ENCODE peak calls at places on chromosomes 7 and 10, in eight cellular contexts. I is H9, M is neural progenitor cell, H is astrocyte, K is HepG2, A is keratinocyte, U is NT2/D1, G is kidney. W is an unnamed sample.

GRCh38 chr7:116258734-116259133 is 48.4 kb downstream of the TES start:
- DNase-seq in I (no peak), U (no peak), H (no peak), M (peak), K (peak), A (no peak), G (no peak), W (no peak)

GRCh38 chr7:47933229-47933628 is 15.0 kb downstream of the PKD1L1 start:
- DNase-seq in K (no peak), A (no peak), G (no peak), U (no peak), H (no peak), I (no peak), M (no peak), W (no peak)

GRCh38 chr10:44859546-44860285 is 51.4 kb upstream of the TMEM72 start:
- DNase-seq in M (no peak), A (no peak), U (no peak), I (no peak), K (no peak), G (no peak), H (no peak), W (peak)

GRCh38 chr10:83820033-83820432 is 319.3 kb upstream of the GHITM start:
- DNase-seq in A (no peak), H (no peak), M (no peak), U (no peak), K (no peak), G (no peak), I (no peak), W (no peak)

GRCh38 chr10:133050376-133050775 is 37.3 kb upstream of the ADGRA1 start:
- DNase-seq in I (no peak), U (no peak), A (no peak), H (no peak), G (no peak), M (no peak), K (no peak), W (no peak)

GRCh38 chr7:98215561-98216495 is 4.6 kb downstream of the BHLHA15 start:
- DNase-seq in I (no peak), K (no peak), H (no peak), A (no peak), G (peak), U (no peak), M (no peak), W (no peak)

GRCh38 chr10:79224263-79224949 is 122.9 kb upstream of the PPIF start:
- DNase-seq in M (no peak), K (no peak), H (no peak), I (no peak), A (no peak), U (no peak), G (peak), W (no peak)

GRCh38 chr10:132542086-132542775 is 4.6 kb downstream of the INPP5A start:
- DNase-seq in U (no peak), I (no peak), A (no peak), M (no peak), K (no peak), G (peak), H (no peak), W (peak)

GRCh38 chr7:147438216-147438615 is 1152.3 kb upstream of the C7orf33 start:
- DNase-seq in U (no peak), I (no peak), M (no peak), G (no peak), H (no peak), K (no peak), A (no peak), W (no peak)

GRCh38 chr7:138755831-138756590 is 41.8 kb upstream of the TMEM213 start:
- DNase-seq in K (no peak), A (no peak), M (no peak), U (no peak), H (no peak), G (no peak), I (no peak), W (no peak)

GRCh38 chr10:75014516-75015230 is 96.8 kb upstream of the SAMD8 start:
- DNase-seq in M (no peak), U (no peak), I (no peak), G (no peak), H (no peak), K (no peak), A (no peak), W (no peak)

GRCh38 chr10:73759512-73760115 is 15.4 kb downstream of the SEC24C start:
- DNase-seq in H (no peak), M (no peak), U (no peak), I (no peak), K (no peak), G (peak), A (no peak), W (no peak)

GRCh38 chr7:133742709-133743538 is 384.2 kb upstream of the LRGUK start:
- DNase-seq in K (no peak), M (peak), G (no peak), H (no peak), I (no peak), A (no peak), U (no peak), W (peak)

GRCh38 chr10:25808372-25808771 is 125.7 kb upstream of the MYO3A start:
- DNase-seq in A (no peak), I (no peak), H (no peak), U (no peak), G (no peak), K (no peak), M (no peak), W (no peak)

GRCh38 chr7:128791121-128791967 is 424 bp upstream of the CCDC136 start:
- DNase-seq in U (peak), G (peak), I (peak), A (no peak), H (no peak), M (peak), K (no peak), W (peak)

GRCh38 chr7:35508623-35509400 is 186.1 kb downstream of the HERPUD2 start:
- DNase-seq in H (no peak), U (no peak), G (no peak), K (no peak), I (no peak), M (no peak), A (no peak), W (no peak)

GRCh38 chr7:112021348-112022044 is 184.7 kb downstream of the DOCK4 start:
- DNase-seq in U (no peak), K (no peak), G (no peak), M (no peak), I (no peak), H (no peak), A (no peak), W (no peak)

GRCh38 chr10:5292196-5292735 is 72.5 kb upstream of the UCN3 start:
- DNase-seq in H (no peak), M (no peak), I (no peak), K (no peak), U (no peak), A (no peak), G (no peak), W (no peak)

GRCh38 chr10:76403876-76404275 is 972.5 kb downstream of the LRMDA start:
- DNase-seq in U (no peak), H (no peak), A (no peak), M (no peak), I (no peak), G (no peak), K (no peak), W (no peak)

GRCh38 chr7:77933394-77933793 is 134.8 kb downstream of the PHTF2 start:
- DNase-seq in A (peak), G (no peak), U (no peak), M (no peak), K (no peak), I (no peak), H (peak), W (no peak)

GRCh38 chr7:88095-88926 is 104.1 kb upstream of the FAM20C start:
- DNase-seq in K (no peak), A (no peak), G (no peak), U (no peak), I (no peak), H (no peak), M (peak), W (peak)

GRCh38 chr7:147586526-147586925 is 1004.0 kb upstream of the C7orf33 start:
- DNase-seq in H (peak), U (no peak), A (no peak), K (no peak), G (no peak), I (no peak), M (no peak), W (peak)

GRCh38 chr10:117543245-117543998 is 876 bp downstream of the EMX2 start:
- DNase-seq in G (peak), K (no peak), H (no peak), U (no peak), I (peak), M (peak), A (no peak), W (peak)
- H3K9ac ChIP-seq in G (peak), K (no peak), H (peak), U (peak), I (no peak), M (peak), A (peak), W (no peak)

GRCh38 chr10:95121904-95122303 is 52.6 kb upstream of the CYP2C8 start:
- DNase-seq in K (peak), I (no peak), G (no peak), A (no peak), U (no peak), H (no peak), M (no peak), W (no peak)

GRCh38 chr10:95116869-95117269 is 47.6 kb upstream of the CYP2C8 start:
- DNase-seq in M (no peak), G (no peak), H (no peak), U (no peak), I (no peak), K (peak), A (no peak), W (no peak)
- H3K9ac ChIP-seq in M (no peak), G (no peak), H (no peak), U (no peak), I (no peak), K (no peak), A (no peak), W (no peak)

DNA sequence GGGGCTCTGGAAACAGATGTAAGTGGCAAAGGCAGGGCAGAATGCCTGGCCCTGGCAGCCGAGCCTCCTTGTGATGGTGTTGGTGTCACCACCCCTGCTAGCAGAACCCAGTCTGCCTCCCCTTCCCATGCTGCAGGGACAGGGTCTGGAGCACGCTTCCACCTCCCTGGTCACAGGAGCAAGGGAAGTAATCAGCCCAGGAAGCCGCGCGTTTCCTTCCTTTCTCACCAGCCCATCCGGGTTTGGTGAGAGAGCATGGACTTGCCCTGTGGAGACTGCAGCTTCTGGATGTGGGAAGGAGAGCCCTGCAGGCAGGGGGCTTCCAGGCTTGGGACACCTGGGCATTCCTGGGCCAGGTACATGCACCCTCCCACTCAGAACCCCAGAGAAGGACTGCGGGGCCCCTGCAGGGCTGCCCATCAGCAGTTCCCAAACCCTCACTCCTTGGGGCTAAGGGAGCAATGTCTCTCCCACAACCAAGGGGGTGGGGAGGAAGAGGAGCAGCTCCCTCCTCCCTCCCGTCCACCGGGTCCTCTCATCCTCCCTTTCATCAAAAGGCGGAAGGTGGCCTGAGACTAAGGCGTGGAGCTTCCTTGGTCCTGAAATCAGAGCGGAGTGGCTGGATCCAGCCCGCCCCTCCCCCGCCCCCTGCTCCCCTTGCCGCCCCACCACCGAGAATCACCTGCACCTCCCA is 1.8 kb downstream of the MMRN2 start:
- DNase-seq in U (no peak), A (no peak), G (peak), H (no peak), M (no peak), K (no peak), I (peak), W (peak)
- H3K9ac ChIP-seq in U (peak), A (no peak), G (peak), H (no peak), M (no peak), K (no peak), I (no peak), W (no peak)

GRCh38 chr7:127666602-127667001 is 14.6 kb downstream of the SND1 start:
- DNase-seq in A (no peak), K (no peak), U (no peak), M (no peak), I (no peak), H (no peak), G (no peak), W (no peak)

GRCh38 chr7:127671341-127671740 is 19.3 kb downstream of the SND1 start:
- DNase-seq in A (no peak), H (no peak), I (no peak), K (no peak), G (no peak), M (no peak), U (no peak), W (no peak)

GRCh38 chr7:127667017-127667670 is 15.2 kb downstream of the SND1 start:
- DNase-seq in U (no peak), I (no peak), K (no peak), G (no peak), M (no peak), A (peak), H (peak), W (no peak)

GRCh38 chr7:127667751-127668530 is 15.9 kb downstream of the SND1 start:
- DNase-seq in H (no peak), U (no peak), I (no peak), K (no peak), M (no peak), G (no peak), A (no peak), W (no peak)

GRCh38 chr7:127665922-127666321 is 13.9 kb downstream of the SND1 start:
- DNase-seq in H (no peak), A (no peak), U (peak), M (peak), K (no peak), I (peak), G (no peak), W (peak)
- H3K9ac ChIP-seq in H (peak), A (peak), U (no peak), M (no peak), K (no peak), I (no peak), G (no peak), W (no peak)

GRCh38 chr10:110843031-110843430 is 28.7 kb upstream of the PDCD4 start:
- DNase-seq in I (no peak), U (no peak), M (no peak), A (no peak), K (no peak), H (no peak), G (no peak), W (no peak)

GRCh38 chr10:110840923-110841428 is 30.8 kb upstream of the PDCD4 start:
- DNase-seq in G (no peak), K (no peak), U (no peak), H (no peak), A (no peak), M (no peak), I (no peak), W (no peak)

GRCh38 chr10:110842305-110842952 is 29.3 kb upstream of the PDCD4 start:
- DNase-seq in M (no peak), I (no peak), A (no peak), G (no peak), K (no peak), H (no peak), U (no peak), W (no peak)

GRCh38 chr10:110841767-110842267 is 29.9 kb upstream of the PDCD4 start:
- DNase-seq in H (no peak), I (no peak), K (no peak), M (no peak), U (no peak), A (no peak), G (no peak), W (no peak)

DNA sequence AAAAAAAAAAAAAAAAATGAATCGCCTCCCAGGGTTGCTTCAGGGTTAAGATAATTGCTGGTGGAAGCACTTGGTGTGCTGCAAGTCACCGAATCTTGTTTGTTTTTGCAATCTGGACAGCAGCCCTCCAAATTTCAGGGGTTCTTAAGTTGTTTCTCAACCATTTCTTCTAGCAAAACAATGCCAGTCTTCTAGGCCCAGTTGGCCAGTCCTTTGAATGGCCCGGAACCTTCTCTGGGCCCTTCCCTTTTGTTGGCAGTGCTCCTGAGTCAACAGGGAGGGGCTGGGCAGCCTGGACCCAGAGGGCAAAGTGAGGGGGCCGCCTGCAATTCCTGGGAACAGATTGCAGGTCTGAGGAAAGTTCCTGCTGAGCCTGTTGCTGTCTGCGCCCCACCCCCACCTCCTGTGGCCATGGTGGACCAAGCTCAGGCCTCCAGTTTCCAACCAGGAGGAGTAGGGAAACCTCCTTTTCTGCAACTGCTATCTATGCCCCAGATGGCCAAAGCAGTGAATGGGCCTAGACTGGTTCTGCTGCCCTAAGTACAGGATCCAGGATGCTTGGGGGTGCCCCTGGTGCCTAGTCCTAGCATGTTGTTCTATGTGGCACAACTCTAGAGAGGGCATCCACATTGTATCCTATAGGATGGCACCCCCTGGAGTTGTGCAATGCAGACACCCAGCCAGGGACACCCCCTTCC is 31.4 kb upstream of the PDCD4 start:
- DNase-seq in I (no peak), G (no peak), U (no peak), A (no peak), K (peak), H (no peak), M (no peak), W (no peak)
- H3K9ac ChIP-seq in I (no peak), G (no peak), U (no peak), A (no peak), K (no peak), H (no peak), M (no peak), W (no peak)

W was measured in endodermal cell.